ENCODE peak calls at places on chromosomes 5 and 9, in nine cellular contexts. A is dorsolateral prefrontal cortex, K is mammary epithelial cell, E is MM.1S, N is endodermal cell, U is heart right ventricle, Y is bronchial epithelial cell, W is OCI-LY7, H is AG04450. P is an unnamed sample.

GRCh38 chr5:179344301-179345178 is 721 bp downstream of the ADAMTS2 start:
- DNase-seq in E (no peak), H (no peak), A (no peak), Y (no peak), N (peak), K (no peak), W (no peak), U (no peak), P (peak)

GRCh38 chr9:110835404-110835803 is 166.8 kb downstream of the MUSK start:
- DNase-seq in K (peak), A (no peak), U (no peak), Y (peak), N (no peak), H (peak), W (no peak), E (no peak), P (peak)

GRCh38 chr5:68007446-68007845 is 208.1 kb upstream of the PIK3R1 start:
- DNase-seq in U (no peak), Y (peak), N (no peak), E (no peak), H (peak), K (peak), A (no peak), W (no peak), P (peak)

GRCh38 chr5:1110930-1111726 is 735 bp downstream of the SLC12A7 start:
- DNase-seq in K (no peak), A (no peak), Y (no peak), W (no peak), N (peak), U (peak), E (no peak), H (no peak), P (no peak)

GRCh38 chr9:92659601-92660000 is 10.3 kb downstream of the IPPK start:
- DNase-seq in W (no peak), E (no peak), N (no peak), Y (no peak), A (no peak), U (no peak), H (no peak), K (no peak), P (no peak)

GRCh38 chr5:80871541-80871961 is 88.6 kb upstream of the RASGRF2 start:
- DNase-seq in H (peak), U (no peak), A (no peak), N (no peak), W (no peak), K (peak), Y (peak), E (no peak), P (peak)

GRCh38 chr9:14320272-14321245 is 6.6 kb upstream of the NFIB start:
- DNase-seq in E (peak), N (no peak), H (peak), A (no peak), K (peak), U (no peak), Y (peak), W (peak), P (peak)

GRCh38 chr9:112925058-112925641 is 34.5 kb upstream of the SLC46A2 start:
- DNase-seq in N (peak), U (no peak), Y (peak), H (no peak), K (peak), A (no peak), W (no peak), E (peak), P (peak)

GRCh38 chr9:108761530-108762347 is 94.0 kb downstream of the ACTL7B start:
- DNase-seq in N (peak), E (peak), W (peak), U (peak), K (peak), Y (peak), A (peak), H (peak), P (peak)

GRCh38 chr5:134084570-134084969 is 29.9 kb upstream of the TCF7 start:
- DNase-seq in Y (no peak), U (no peak), H (no peak), A (no peak), W (no peak), E (no peak), N (no peak), K (no peak), P (no peak)

GRCh38 chr9:78017294-78017693 is 14.3 kb downstream of the GNAQ start:
- DNase-seq in U (no peak), W (no peak), K (no peak), E (no peak), H (no peak), Y (no peak), N (no peak), A (no peak), P (no peak)

GRCh38 chr9:32395483-32396216 is 11.2 kb downstream of the ACO1 start:
- DNase-seq in K (peak), W (no peak), N (no peak), H (peak), U (peak), Y (peak), E (no peak), A (no peak), P (peak)

GRCh38 chr9:25716220-25716872 is 38.1 kb upstream of the TUSC1 start:
- DNase-seq in K (peak), U (peak), H (peak), Y (peak), A (no peak), W (peak), N (peak), E (no peak), P (peak)
- TF ChIP-seq CTCF in K (peak), U (peak), H (peak), Y (peak), A (peak), W (peak), N (peak), E (peak), P (peak)

GRCh38 chr9:130659699-130660248 is 4.6 kb upstream of the PRDM12 start:
- DNase-seq in A (no peak), H (no peak), Y (no peak), N (peak), U (no peak), K (no peak), W (no peak), E (no peak), P (no peak)

GRCh38 chr9:130658893-130659698 is 5.3 kb upstream of the PRDM12 start:
- DNase-seq in N (no peak), Y (no peak), E (no peak), W (no peak), K (no peak), U (no peak), H (no peak), A (no peak), P (no peak)

GRCh38 chr9:130661461-130662098 is 2.8 kb upstream of the PRDM12 start:
- DNase-seq in E (no peak), A (no peak), K (no peak), N (peak), H (no peak), U (no peak), Y (no peak), W (no peak), P (no peak)

GRCh38 chr9:130660683-130661460 is 3.5 kb upstream of the PRDM12 start:
- DNase-seq in U (no peak), W (no peak), N (peak), H (no peak), K (no peak), Y (no peak), E (no peak), A (no peak), P (no peak)

GRCh38 chr9:130660326-130660682 is 4.1 kb upstream of the PRDM12 start:
- DNase-seq in W (no peak), N (no peak), U (no peak), A (no peak), K (no peak), H (no peak), Y (no peak), E (no peak), P (no peak)
- H3K4me3 ChIP-seq in W (no peak), N (no peak), U (peak), A (peak), K (no peak), H (no peak), Y (peak), E (no peak), P (no peak)

DNA sequence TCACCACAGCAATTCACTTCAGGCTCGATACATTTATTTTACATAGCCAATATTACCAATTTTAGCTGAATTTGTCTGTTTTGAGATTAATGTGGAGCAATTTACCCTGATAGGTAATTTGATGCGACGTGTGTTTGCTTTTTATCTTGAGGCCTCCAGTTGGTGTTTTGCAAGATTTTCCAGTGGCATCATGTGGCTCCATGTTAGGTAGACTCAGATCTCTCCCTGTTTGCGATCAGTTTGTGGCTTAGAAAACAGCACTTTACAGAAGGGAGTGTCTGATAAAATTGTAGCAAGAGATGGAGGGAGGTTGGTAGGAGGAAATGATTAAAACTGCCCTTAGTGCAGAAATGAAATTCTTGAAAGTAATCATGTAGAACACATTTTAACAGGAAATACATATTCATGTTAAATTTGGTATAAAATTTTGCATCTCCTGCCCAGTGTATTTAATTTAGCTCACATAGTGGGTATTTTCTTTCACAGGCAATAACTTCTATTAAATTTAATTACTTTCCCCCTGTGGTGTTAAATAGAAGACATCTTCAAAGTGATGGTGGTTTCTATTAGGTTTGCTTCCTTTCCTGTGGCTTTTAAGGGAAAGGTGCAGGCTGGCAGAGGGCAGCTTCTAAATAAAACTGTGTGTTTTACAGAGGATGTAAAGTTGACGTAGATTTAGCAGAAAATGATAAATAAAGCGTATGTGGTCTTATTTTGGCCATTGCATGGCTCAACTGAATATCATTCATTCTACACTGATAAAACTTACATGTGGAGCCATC is 135.8 kb downstream of the KDM4C start:
- DNase-seq in W (no peak), U (no peak), N (no peak), H (no peak), K (no peak), A (no peak), E (no peak), Y (no peak), P (no peak)
- TF ChIP-seq CTCF in W (no peak), U (no peak), N (no peak), H (no peak), K (no peak), A (no peak), E (no peak), Y (no peak), P (no peak)

DNA sequence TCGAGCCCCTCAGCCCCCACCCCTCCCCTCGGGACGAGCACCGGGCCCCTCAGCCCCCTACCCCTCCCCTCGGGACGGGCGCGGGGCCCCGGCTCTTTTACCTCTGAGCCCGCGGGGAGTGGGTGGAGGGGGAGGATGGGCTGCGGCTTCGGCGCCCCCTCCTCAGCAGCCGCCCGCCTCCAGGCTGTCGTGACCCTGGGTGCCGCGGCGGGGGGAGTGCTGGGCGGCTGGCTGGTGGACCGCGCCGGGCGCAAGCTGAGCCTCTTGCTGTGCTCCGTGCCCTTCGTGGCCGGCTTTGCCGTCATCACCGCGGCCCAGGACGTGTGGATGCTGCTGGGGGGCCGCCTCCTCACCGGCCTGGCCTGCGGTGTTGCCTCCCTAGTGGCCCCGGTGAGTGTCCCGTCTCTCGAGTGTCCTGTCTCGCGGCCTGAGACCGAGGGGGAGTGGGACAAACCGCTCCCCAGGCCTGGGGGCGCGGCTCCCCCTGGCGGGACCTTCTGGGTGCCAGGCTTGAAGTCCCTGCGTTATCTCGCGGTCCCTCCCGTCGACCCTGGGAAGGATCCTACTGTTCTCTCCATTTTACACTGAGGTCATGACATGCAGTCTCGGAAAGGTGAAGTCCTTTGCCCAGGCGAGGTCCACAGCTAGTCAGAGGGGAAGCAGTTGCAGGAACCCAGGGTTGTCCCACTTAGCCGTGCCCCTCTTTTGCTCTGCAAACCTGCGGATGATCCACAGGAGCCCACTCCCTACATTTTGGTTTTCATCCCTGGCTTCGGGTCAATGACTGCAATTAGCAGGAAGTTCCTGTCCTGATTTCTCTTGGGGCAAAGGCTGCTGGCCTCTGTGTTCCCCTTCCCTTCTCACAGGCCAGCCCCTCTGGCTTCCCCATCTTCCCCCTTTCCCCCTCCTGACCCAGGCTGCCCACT is 1.0 kb downstream of the SLC2A8 start:
- DNase-seq in Y (peak), H (no peak), U (peak), N (peak), E (peak), K (peak), W (peak), A (no peak), P (peak)
- H3K4me3 ChIP-seq in Y (peak), H (peak), U (peak), N (peak), E (peak), K (peak), W (peak), A (peak), P (no peak)

GRCh38 chr5:155834271-155834975 is 492.5 kb upstream of the SGCD start:
- DNase-seq in W (no peak), K (no peak), U (no peak), E (no peak), Y (no peak), N (no peak), H (no peak), A (no peak), P (no peak)

GRCh38 chr5:155827949-155828348 is 499.0 kb upstream of the SGCD start:
- DNase-seq in K (no peak), H (no peak), A (no peak), U (no peak), N (no peak), Y (no peak), E (peak), W (no peak), P (no peak)

GRCh38 chr5:155838394-155838793 is 488.6 kb upstream of the SGCD start:
- DNase-seq in E (no peak), N (no peak), Y (no peak), W (no peak), K (no peak), A (no peak), H (no peak), U (no peak), P (no peak)

GRCh38 chr5:155836404-155836803 is 490.6 kb upstream of the SGCD start:
- DNase-seq in E (no peak), Y (no peak), A (no peak), U (no peak), W (no peak), K (no peak), H (no peak), N (no peak), P (no peak)

DNA sequence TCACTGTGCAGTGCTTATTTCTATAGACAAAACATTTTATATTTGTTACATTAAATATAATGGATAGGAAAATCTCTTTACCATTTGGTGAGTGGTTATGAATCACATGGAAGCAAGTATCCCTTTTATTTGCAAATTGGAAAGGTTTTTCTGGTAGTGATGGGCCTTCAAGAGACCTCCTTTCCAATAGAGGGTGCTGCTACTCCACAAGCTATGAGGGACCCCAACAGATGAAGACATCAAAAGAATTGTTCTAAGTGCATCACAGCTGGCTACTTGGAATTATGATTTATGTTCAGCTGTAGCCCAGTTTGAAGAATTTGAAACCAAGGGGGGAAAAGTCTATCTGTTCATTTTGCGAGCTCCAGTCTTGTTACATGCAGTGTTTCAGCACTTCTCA is 493.7 kb upstream of the SGCD start:
- DNase-seq in E (no peak), A (no peak), U (no peak), N (no peak), W (peak), H (no peak), Y (no peak), K (no peak), P (no peak)
- TF ChIP-seq CTCF in E (no peak), A (no peak), U (no peak), N (peak), W (peak), H (no peak), Y (no peak), K (no peak), P (no peak)

GRCh38 chr9:34590376-34591090 is 1.0 kb upstream of the CNTFR start:
- DNase-seq in E (no peak), H (no peak), K (no peak), N (peak), U (no peak), W (no peak), A (no peak), Y (no peak), P (peak)

GRCh38 chr9:34591091-34591910 is 1.8 kb upstream of the CNTFR start:
- DNase-seq in W (peak), U (peak), E (peak), Y (peak), N (peak), K (peak), H (peak), A (peak), P (peak)

GRCh38 chr9:34589371-34589655 is 211 bp downstream of the CNTFR start:
- DNase-seq in Y (no peak), H (no peak), A (no peak), U (no peak), E (no peak), K (no peak), N (no peak), W (no peak), P (no peak)

GRCh38 chr9:34588671-34589370 is 703 bp downstream of the CNTFR start:
- DNase-seq in U (no peak), W (no peak), K (no peak), N (no peak), A (no peak), H (no peak), Y (no peak), E (no peak), P (no peak)

GRCh38 chr9:34589656-34590375 is at the start of gene CNTFR:
- DNase-seq in W (no peak), H (no peak), K (no peak), Y (no peak), A (peak), N (no peak), E (no peak), U (no peak), P (no peak)
- H3K4me3 ChIP-seq in W (no peak), H (no peak), K (peak), Y (peak), A (peak), N (peak), E (no peak), U (peak), P (no peak)

GRCh38 chr9:121640076-121640475 is 11.4 kb upstream of the DAB2IP start:
- DNase-seq in A (peak), H (no peak), Y (no peak), U (peak), K (no peak), N (peak), W (peak), E (no peak), P (peak)
- TF ChIP-seq CTCF in A (peak), H (peak), Y (peak), U (peak), K (peak), N (peak), W (peak), E (peak), P (peak)

P was measured in fibroblast of mammary gland.